ENCODE peak calls at places on chromosome 2, in four cellular contexts. V is CD8-positive, alpha-beta T cell; Z is effector CD4-positive, alpha-beta T cell; Q is A172. D is an unnamed sample.

GRCh38 chr2:201118957-201119848 is 3.2 kb downstream of the CFLAR start:
- DNase-seq in V (no peak), Z (no peak), Q (peak; percentile 63), D (no peak)

GRCh38 chr2:38095996-38096861 is 20.3 kb upstream of the CYP1B1 start:
- DNase-seq in V (no peak), Z (no peak), Q (no peak), D (no peak)

GRCh38 chr2:72293620-72294019 is 146.0 kb upstream of the CYP26B1 start:
- DNase-seq in V (no peak), Z (no peak), Q (no peak), D (no peak)

GRCh38 chr2:240624950-240625621 is at the start of gene GPR35:
- DNase-seq in V (peak; percentile 55), Z (peak; percentile 73), Q (peak; percentile 82), D (no peak)

GRCh38 chr2:2763351-2763997 is 432.4 kb upstream of the MYT1L start:
- DNase-seq in V (no peak), Z (no peak), Q (no peak), D (no peak)

GRCh38 chr2:105739408-105739807 is 5.3 kb upstream of the NCK2 start:
- DNase-seq in V (no peak), Z (no peak), Q (no peak), D (no peak)

GRCh38 chr2:44663471-44664073 is 277.9 kb upstream of the SIX3 start:
- DNase-seq in V (no peak), Z (no peak), Q (peak; percentile 14), D (no peak)

GRCh38 chr2:8324164-8324848 is 357.6 kb upstream of the ID2 start:
- DNase-seq in V (no peak), Z (no peak), Q (no peak), D (no peak)

GRCh38 chr2:228532233-228532632 is 350.7 kb upstream of the SPHKAP start:
- DNase-seq in V (no peak), Z (no peak), Q (no peak), D (no peak)

GRCh38 chr2:58965602-58966001 is 724.5 kb upstream of the FANCL start:
- DNase-seq in V (no peak), Z (no peak), Q (no peak), D (no peak)

GRCh38 chr2:237309011-237309410 is 105.0 kb downstream of the COL6A3 start:
- DNase-seq in V (no peak), Z (no peak), Q (no peak), D (no peak)

GRCh38 chr2:27258051-27258450 is 4.8 kb downstream of the SLC30A3 start:
- DNase-seq in V (no peak), Z (no peak), Q (no peak), D (no peak)

GRCh38 chr2:171855401-171855800 is 38.6 kb downstream of the SLC25A12 start:
- DNase-seq in V (no peak), Z (no peak), Q (no peak), D (no peak)

GRCh38 chr2:84481702-84482101 is 22.6 kb upstream of the SUCLG1 start:
- DNase-seq in V (no peak), Z (no peak), Q (peak; percentile 75), D (no peak)

GRCh38 chr2:147135401-147135800 is 709.4 kb upstream of the ACVR2A start:
- DNase-seq in V (no peak), Z (no peak), Q (no peak), D (no peak)

GRCh38 chr2:64259301-64259700 is 115.1 kb upstream of the PELI1 start:
- DNase-seq in V (no peak), Z (no peak), Q (no peak), D (no peak)

GRCh38 chr2:239793851-239794250 is 231.3 kb downstream of the NDUFA10 start:
- DNase-seq in V (no peak), Z (no peak), Q (no peak), D (no peak)

GRCh38 chr2:217396165-217396564 is 536.3 kb upstream of the TNP1 start:
- DNase-seq in V (no peak), Z (no peak), Q (no peak), D (no peak)

GRCh38 chr2:40445467-40445866 is 6.4 kb downstream of the SLC8A1 start:
- DNase-seq in V (no peak), Z (no peak), Q (no peak), D (no peak)

GRCh38 chr2:68487773-68488355 is 20.5 kb downstream of the APLF start:
- DNase-seq in V (no peak), Z (no peak), Q (peak; percentile 33), D (no peak)

GRCh38 chr2:197821550-197822218 is 17.3 kb downstream of the PLCL1 start:
- DNase-seq in V (no peak), Z (no peak), Q (no peak), D (no peak)

GRCh38 chr2:71605173-71605641 is 151.8 kb downstream of the DYSF start:
- DNase-seq in V (no peak), Z (no peak), Q (no peak), D (no peak)

GRCh38 chr2:43078781-43079755 is 147.3 kb downstream of the ZFP36L2 start:
- DNase-seq in V (no peak), Z (no peak), Q (no peak), D (no peak)

D was measured in iPS DF 19.7.